ENCODE peak calls at places on chromosomes 2 and 18, in six cellular contexts. One of them, this sample, is unnamed.

GRCh38 chr2:210626849-210627248 is 70.5 kb downstream of the CPS1 start:
- DNase-seq in HepG2: peak
- DNase-seq in GM12878: no peak
- DNase-seq in IMR-90: peak
- DNase-seq in SK-N-SH: no peak
- DNase-seq in A549: no peak
- DNase-seq in this sample: no peak

GRCh38 chr2:1205853-1206252 is 207.4 kb upstream of the TPO start:
- DNase-seq in IMR-90: no peak
- DNase-seq in SK-N-SH: no peak
- DNase-seq in GM12878: no peak
- DNase-seq in A549: no peak
- DNase-seq in HepG2: no peak
- DNase-seq in this sample: no peak

GRCh38 chr2:236209535-236209934 is 41.3 kb upstream of the GBX2 start:
- DNase-seq in HepG2: no peak
- DNase-seq in GM12878: no peak
- DNase-seq in IMR-90: no peak
- DNase-seq in A549: no peak
- DNase-seq in SK-N-SH: no peak
- DNase-seq in this sample: no peak

GRCh38 chr18:27467073-27467472 is 282.0 kb upstream of the CHST9 start:
- DNase-seq in GM12878: no peak
- DNase-seq in SK-N-SH: no peak
- DNase-seq in A549: no peak
- DNase-seq in HepG2: no peak
- DNase-seq in IMR-90: no peak
- DNase-seq in this sample: no peak

GRCh38 chr2:188145885-188146284 is 145.8 kb upstream of the GULP1 start:
- DNase-seq in A549: no peak
- DNase-seq in HepG2: no peak
- DNase-seq in GM12878: no peak
- DNase-seq in IMR-90: no peak
- DNase-seq in SK-N-SH: no peak
- DNase-seq in this sample: no peak

GRCh38 chr18:10398571-10398970 is 55.9 kb upstream of the APCDD1 start:
- DNase-seq in A549: no peak
- DNase-seq in HepG2: no peak
- DNase-seq in GM12878: no peak
- DNase-seq in SK-N-SH: no peak
- DNase-seq in IMR-90: no peak
- DNase-seq in this sample: no peak

GRCh38 chr18:79933765-79934164 is 17.7 kb downstream of the SLC66A2 start:
- DNase-seq in GM12878: no peak
- DNase-seq in HepG2: peak
- DNase-seq in A549: no peak
- DNase-seq in SK-N-SH: no peak
- DNase-seq in IMR-90: no peak
- DNase-seq in this sample: no peak

GRCh38 chr2:36770542-36771287 is 74.2 kb downstream of the VIT start:
- DNase-seq in A549: peak
- DNase-seq in GM12878: no peak
- DNase-seq in SK-N-SH: peak
- DNase-seq in HepG2: peak
- DNase-seq in IMR-90: peak
- DNase-seq in this sample: peak

GRCh38 chr18:52054301-52054700 is 285.7 kb upstream of the DCC start:
- DNase-seq in IMR-90: no peak
- DNase-seq in A549: no peak
- DNase-seq in HepG2: no peak
- DNase-seq in GM12878: no peak
- DNase-seq in SK-N-SH: no peak
- DNase-seq in this sample: no peak

GRCh38 chr2:218281449-218281848 is 10.9 kb downstream of the TMBIM1 start:
- DNase-seq in SK-N-SH: no peak
- DNase-seq in GM12878: no peak
- DNase-seq in IMR-90: no peak
- DNase-seq in HepG2: no peak
- DNase-seq in A549: no peak
- DNase-seq in this sample: no peak

GRCh38 chr2:96090527-96090926 is 25.8 kb downstream of the ADRA2B start:
- DNase-seq in IMR-90: peak
- DNase-seq in HepG2: no peak
- DNase-seq in GM12878: no peak
- DNase-seq in A549: no peak
- DNase-seq in SK-N-SH: no peak
- DNase-seq in this sample: no peak

GRCh38 chr2:46077522-46078062 is 219.6 kb upstream of the EPAS1 start:
- DNase-seq in A549: no peak
- DNase-seq in HepG2: no peak
- DNase-seq in GM12878: no peak
- DNase-seq in IMR-90: no peak
- DNase-seq in SK-N-SH: no peak
- DNase-seq in this sample: no peak

GRCh38 chr2:85959191-85959590 is 70.4 kb upstream of the ST3GAL5 start:
- DNase-seq in SK-N-SH: no peak
- DNase-seq in IMR-90: no peak
- DNase-seq in HepG2: no peak
- DNase-seq in GM12878: no peak
- DNase-seq in A549: no peak
- DNase-seq in this sample: no peak

GRCh38 chr2:107258538-107258937 is 372.6 kb upstream of the ST6GAL2 start:
- DNase-seq in A549: no peak
- DNase-seq in SK-N-SH: no peak
- DNase-seq in GM12878: no peak
- DNase-seq in HepG2: no peak
- DNase-seq in IMR-90: no peak
- DNase-seq in this sample: no peak

GRCh38 chr2:60641866-60642788 is 88.7 kb upstream of the BCL11A start:
- DNase-seq in HepG2: peak
- DNase-seq in IMR-90: peak
- DNase-seq in GM12878: no peak
- DNase-seq in SK-N-SH: peak
- DNase-seq in A549: peak
- DNase-seq in this sample: peak

GRCh38 chr2:217331577-217332139 is 471.8 kb upstream of the TNP1 start:
- DNase-seq in SK-N-SH: no peak
- DNase-seq in A549: peak
- DNase-seq in GM12878: no peak
- DNase-seq in IMR-90: peak
- DNase-seq in HepG2: peak
- DNase-seq in this sample: no peak

GRCh38 chr2:143907801-143908200 is 612.1 kb downstream of the ZEB2 start:
- DNase-seq in HepG2: no peak
- DNase-seq in SK-N-SH: no peak
- DNase-seq in GM12878: no peak
- DNase-seq in A549: no peak
- DNase-seq in IMR-90: peak
- DNase-seq in this sample: no peak

GRCh38 chr2:25228848-25229674 is 60.7 kb upstream of the POMC start:
- DNase-seq in IMR-90: peak
- DNase-seq in HepG2: peak
- DNase-seq in SK-N-SH: peak
- DNase-seq in A549: peak
- DNase-seq in GM12878: no peak
- DNase-seq in this sample: peak

GRCh38 chr2:70551156-70551555 is 2.5 kb downstream of the TGFA start:
- DNase-seq in A549: no peak
- DNase-seq in GM12878: no peak
- DNase-seq in IMR-90: no peak
- DNase-seq in SK-N-SH: no peak
- DNase-seq in HepG2: no peak
- DNase-seq in this sample: no peak

GRCh38 chr2:72722492-72723090 is 103.2 kb downstream of the EXOC6B start:
- DNase-seq in A549: no peak
- DNase-seq in IMR-90: peak
- DNase-seq in SK-N-SH: peak
- DNase-seq in GM12878: no peak
- DNase-seq in HepG2: peak
- DNase-seq in this sample: no peak

GRCh38 chr2:54724560-54725342 is 1.3 kb downstream of the EML6 start:
- DNase-seq in HepG2: no peak
- DNase-seq in SK-N-SH: peak
- DNase-seq in IMR-90: no peak
- DNase-seq in A549: peak
- DNase-seq in GM12878: no peak
- DNase-seq in this sample: no peak

GRCh38 chr18:47345291-47345690 is 93.8 kb upstream of the SKOR2 start:
- DNase-seq in HepG2: no peak
- DNase-seq in IMR-90: no peak
- DNase-seq in SK-N-SH: no peak
- DNase-seq in GM12878: no peak
- DNase-seq in A549: no peak
- DNase-seq in this sample: no peak

GRCh38 chr18:45386256-45386655 is 229.0 kb upstream of the SLC14A2 start:
- DNase-seq in A549: no peak
- DNase-seq in HepG2: peak
- DNase-seq in GM12878: no peak
- DNase-seq in IMR-90: peak
- DNase-seq in SK-N-SH: peak
- DNase-seq in this sample: peak

GRCh38 chr2:102005989-102006885 is 14.5 kb downstream of the IL1R2 start:
- DNase-seq in HepG2: peak
- DNase-seq in GM12878: no peak
- DNase-seq in SK-N-SH: peak
- DNase-seq in IMR-90: peak
- DNase-seq in A549: peak
- DNase-seq in this sample: peak

GRCh38 chr2:139218181-139218580 is 438.0 kb upstream of the NXPH2 start:
- DNase-seq in SK-N-SH: no peak
- DNase-seq in IMR-90: no peak
- DNase-seq in HepG2: no peak
- DNase-seq in GM12878: no peak
- DNase-seq in A549: no peak
- DNase-seq in this sample: no peak

GRCh38 chr2:9329497-9329896 is 93.8 kb downstream of the ITGB1BP1 start:
- DNase-seq in SK-N-SH: no peak
- DNase-seq in IMR-90: no peak
- DNase-seq in A549: no peak
- DNase-seq in GM12878: no peak
- DNase-seq in HepG2: no peak
- DNase-seq in this sample: no peak
- TF ChIP-seq SMC3 in SK-N-SH: no peak
- TF ChIP-seq SMC3 in IMR-90: no peak
- TF ChIP-seq SMC3 in A549: no peak
- TF ChIP-seq SMC3 in GM12878: no peak
- TF ChIP-seq SMC3 in HepG2: no peak
- TF ChIP-seq SMC3 in this sample: no peak

GRCh38 chr2:184644685-184645084 is 46.4 kb downstream of the ZNF804A start:
- DNase-seq in GM12878: no peak
- DNase-seq in SK-N-SH: peak
- DNase-seq in HepG2: no peak
- DNase-seq in A549: no peak
- DNase-seq in IMR-90: peak
- DNase-seq in this sample: no peak

GRCh38 chr2:184646593-184646992 is 48.3 kb downstream of the ZNF804A start:
- DNase-seq in GM12878: no peak
- DNase-seq in IMR-90: no peak
- DNase-seq in A549: no peak
- DNase-seq in HepG2: no peak
- DNase-seq in SK-N-SH: no peak
- DNase-seq in this sample: no peak

GRCh38 chr2:184646177-184646576 is 47.8 kb downstream of the ZNF804A start:
- DNase-seq in GM12878: no peak
- DNase-seq in IMR-90: peak
- DNase-seq in HepG2: no peak
- DNase-seq in SK-N-SH: no peak
- DNase-seq in A549: no peak
- DNase-seq in this sample: no peak
- TF ChIP-seq SMC3 in GM12878: no peak
- TF ChIP-seq SMC3 in IMR-90: no peak
- TF ChIP-seq SMC3 in HepG2: no peak
- TF ChIP-seq SMC3 in SK-N-SH: no peak
- TF ChIP-seq SMC3 in A549: no peak
- TF ChIP-seq SMC3 in this sample: no peak

DNA sequence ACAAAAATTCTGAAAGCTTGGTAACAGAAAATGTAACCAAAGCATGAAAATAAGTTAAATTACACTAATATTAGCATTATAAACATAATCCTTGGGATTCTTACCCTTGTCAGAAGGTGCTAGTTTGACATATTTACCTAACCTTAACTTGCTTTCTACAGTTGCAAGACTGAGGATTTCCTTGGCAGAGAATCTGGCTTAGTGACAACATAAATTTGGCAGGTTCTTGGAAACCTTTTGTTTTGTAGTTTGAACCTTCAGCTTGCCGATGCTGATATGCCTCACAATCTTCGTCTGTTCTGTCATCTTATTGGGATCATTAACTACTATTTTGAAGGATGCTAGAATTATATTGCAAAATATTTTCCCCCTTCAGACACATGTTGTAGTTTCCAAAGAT is 3.4 kb downstream of the XIRP2 start:
- DNase-seq in HepG2: no peak
- DNase-seq in IMR-90: no peak
- DNase-seq in A549: no peak
- DNase-seq in GM12878: no peak
- DNase-seq in SK-N-SH: no peak
- DNase-seq in this sample: no peak
- TF ChIP-seq SMC3 in HepG2: no peak
- TF ChIP-seq SMC3 in IMR-90: no peak
- TF ChIP-seq SMC3 in A549: no peak
- TF ChIP-seq SMC3 in GM12878: no peak
- TF ChIP-seq SMC3 in SK-N-SH: no peak
- TF ChIP-seq SMC3 in this sample: no peak

GRCh38 chr2:232757905-232758304 is 18.5 kb downstream of the KCNJ13 start:
- DNase-seq in A549: no peak
- DNase-seq in IMR-90: no peak
- DNase-seq in HepG2: no peak
- DNase-seq in SK-N-SH: no peak
- DNase-seq in GM12878: no peak
- DNase-seq in this sample: no peak

GRCh38 chr2:232761301-232761907 is 15.0 kb downstream of the KCNJ13 start:
- DNase-seq in HepG2: peak
- DNase-seq in A549: peak
- DNase-seq in SK-N-SH: peak
- DNase-seq in IMR-90: peak
- DNase-seq in GM12878: no peak
- DNase-seq in this sample: peak
- TF ChIP-seq SMC3 in HepG2: no peak
- TF ChIP-seq SMC3 in A549: peak
- TF ChIP-seq SMC3 in SK-N-SH: no peak
- TF ChIP-seq SMC3 in IMR-90: no peak
- TF ChIP-seq SMC3 in GM12878: peak
- TF ChIP-seq SMC3 in this sample: no peak

DNA sequence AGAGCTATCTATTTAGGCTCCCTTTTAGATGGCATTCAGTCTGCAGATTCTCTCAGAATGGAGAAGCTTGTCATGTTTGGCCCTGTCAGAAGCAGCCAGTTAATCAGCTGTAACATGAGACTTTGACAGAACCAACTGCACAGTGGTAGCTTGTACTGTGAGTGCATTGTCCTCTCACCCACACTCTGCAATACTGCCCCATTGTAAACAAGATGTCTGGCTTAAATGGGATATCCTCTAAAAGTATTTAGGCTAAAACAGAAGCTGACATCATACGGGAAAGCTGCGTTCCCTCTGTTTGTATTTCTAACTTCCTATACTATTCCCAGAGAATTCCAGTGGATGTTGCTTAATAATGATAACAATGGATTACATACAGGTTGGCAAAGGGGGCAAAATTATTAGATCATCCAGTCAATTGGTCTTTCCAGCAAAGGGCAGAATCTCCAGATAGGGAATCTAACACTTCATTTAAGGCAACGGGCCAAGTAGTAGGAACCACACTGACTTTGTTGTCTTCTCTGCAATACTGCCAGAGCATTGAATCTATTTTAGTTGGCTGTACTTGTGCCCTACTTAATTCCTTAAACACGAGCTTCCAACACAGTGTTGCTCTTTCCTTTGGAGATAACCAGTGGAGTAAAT is 15.4 kb upstream of the STAT4 start:
- DNase-seq in SK-N-SH: no peak
- DNase-seq in GM12878: no peak
- DNase-seq in A549: no peak
- DNase-seq in HepG2: peak
- DNase-seq in IMR-90: peak
- DNase-seq in this sample: no peak
- TF ChIP-seq SMC3 in SK-N-SH: no peak
- TF ChIP-seq SMC3 in GM12878: no peak
- TF ChIP-seq SMC3 in A549: no peak
- TF ChIP-seq SMC3 in HepG2: no peak
- TF ChIP-seq SMC3 in IMR-90: no peak
- TF ChIP-seq SMC3 in this sample: no peak